ENCODE peak calls at places on chromosomes 7 and 10, in six cellular contexts. R is H9, N is NB4, O is HepG2, A is bronchial epithelial cell, X is MCF 10A. F is an unnamed sample.

GRCh38 chr7:158772916-158773315 is 56.4 kb downstream of the ESYT2 start:
- DNase-seq in N (no peak), X (no peak), A (no peak), O (no peak), R (no peak), F (no peak)

GRCh38 chr7:96277921-96278320 is 44.0 kb downstream of the SLC25A13 start:
- DNase-seq in N (no peak), O (no peak), A (no peak), X (no peak), R (no peak), F (no peak)

GRCh38 chr7:128724743-128725142 is 14.4 kb upstream of the CALU start:
- DNase-seq in O (no peak), R (no peak), A (no peak), X (no peak), N (no peak), F (no peak)

GRCh38 chr7:94410471-94411466 is 16.1 kb downstream of the COL1A2 start:
- DNase-seq in R (no peak), N (no peak), O (no peak), A (no peak), X (no peak), F (no peak)

GRCh38 chr10:52679117-52679516 is 93.5 kb downstream of the MBL2 start:
- DNase-seq in R (no peak), X (no peak), O (no peak), N (no peak), A (no peak), F (no peak)

GRCh38 chr10:104342941-104343411 is 4.7 kb upstream of the ITPRIP start:
- DNase-seq in A (no peak), O (peak; percentile 32), X (no peak), R (no peak), N (no peak), F (no peak)

GRCh38 chr10:47379901-47380300 is 4.2 kb downstream of the ZNF488 start:
- DNase-seq in A (no peak), X (no peak), R (peak; percentile 14), N (no peak), O (no peak), F (no peak)

GRCh38 chr7:151439855-151440798 is at the start of gene CRYGN:
- DNase-seq in N (no peak), A (no peak), X (no peak), R (peak; percentile 78), O (no peak), F (no peak)

GRCh38 chr7:80088705-80089104 is 45.9 kb upstream of the GNAI1 start:
- DNase-seq in N (no peak), O (no peak), X (peak; percentile 16), R (no peak), A (peak; percentile 78), F (peak; percentile 70)

GRCh38 chr7:43669286-43670081 is 59.8 kb downstream of the COA1 start:
- DNase-seq in A (no peak), R (peak; percentile 96), X (no peak), N (no peak), O (no peak), F (no peak)

GRCh38 chr7:154832557-154833138 is 170.3 kb downstream of the PAXIP1 start:
- DNase-seq in N (peak; percentile 65), A (no peak), X (peak; percentile 9), R (peak; percentile 55), O (peak; percentile 38), F (no peak)
- TF ChIP-seq CTCF in N (peak; percentile 47), A (no peak), X (peak; percentile 25), R (peak; percentile 63), O (peak; percentile 75), F (no peak)

GRCh38 chr10:65548046-65548445 is 1377.8 kb upstream of the LRRTM3 start:
- DNase-seq in R (no peak), O (no peak), A (no peak), X (no peak), N (no peak), F (no peak)

DNA sequence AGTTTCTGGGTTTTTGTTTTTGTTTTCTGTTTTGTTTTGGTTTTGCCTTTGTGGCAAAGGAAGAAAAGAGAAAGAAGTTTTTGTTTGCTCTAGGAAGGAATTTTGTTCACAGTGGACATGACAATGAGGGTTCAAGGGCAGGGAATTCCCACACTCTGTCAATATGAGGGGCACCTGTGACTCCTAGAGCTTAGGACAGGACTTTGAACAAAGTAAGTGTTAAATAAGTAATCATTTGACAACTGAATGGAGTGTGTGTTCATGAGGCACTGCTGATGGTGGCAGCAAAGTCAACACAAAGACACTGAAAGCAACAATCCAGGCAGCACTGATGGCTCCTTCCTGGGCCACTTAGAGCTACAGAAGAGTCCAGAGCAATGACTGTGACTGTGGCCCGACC is 1381.1 kb upstream of the LRRTM3 start:
- DNase-seq in X (no peak), O (peak; percentile 41), R (no peak), N (no peak), A (no peak), F (no peak)
- TF ChIP-seq CTCF in X (no peak), O (peak; percentile 52), R (no peak), N (no peak), A (no peak), F (no peak)

DNA sequence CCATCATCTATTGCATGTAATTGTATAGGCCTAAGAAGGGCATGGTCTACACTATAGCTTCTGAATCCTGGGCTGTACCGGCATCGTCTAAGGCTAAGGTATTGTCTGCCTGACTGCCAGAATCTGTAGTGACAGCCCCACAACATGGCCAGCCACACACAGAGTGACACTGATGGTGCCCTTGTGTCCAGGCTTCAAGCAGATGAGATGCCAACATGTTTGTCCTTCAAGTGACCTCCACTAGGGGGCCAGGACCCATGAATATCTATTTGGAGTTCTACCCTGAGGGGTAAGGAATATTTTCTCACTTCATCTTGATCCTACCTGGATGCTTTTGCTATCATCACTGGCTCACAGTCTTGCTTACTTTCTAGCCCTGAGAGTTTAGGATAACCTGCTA is 1.5 kb downstream of the CYP3A7 start:
- DNase-seq in R (peak; percentile 31), A (no peak), O (peak; percentile 42), X (no peak), N (peak; percentile 43), F (no peak)
- TF ChIP-seq CTCF in R (peak; percentile 66), A (no peak), O (peak; percentile 63), X (peak; percentile 28), N (peak; percentile 82), F (peak; percentile 26)

DNA sequence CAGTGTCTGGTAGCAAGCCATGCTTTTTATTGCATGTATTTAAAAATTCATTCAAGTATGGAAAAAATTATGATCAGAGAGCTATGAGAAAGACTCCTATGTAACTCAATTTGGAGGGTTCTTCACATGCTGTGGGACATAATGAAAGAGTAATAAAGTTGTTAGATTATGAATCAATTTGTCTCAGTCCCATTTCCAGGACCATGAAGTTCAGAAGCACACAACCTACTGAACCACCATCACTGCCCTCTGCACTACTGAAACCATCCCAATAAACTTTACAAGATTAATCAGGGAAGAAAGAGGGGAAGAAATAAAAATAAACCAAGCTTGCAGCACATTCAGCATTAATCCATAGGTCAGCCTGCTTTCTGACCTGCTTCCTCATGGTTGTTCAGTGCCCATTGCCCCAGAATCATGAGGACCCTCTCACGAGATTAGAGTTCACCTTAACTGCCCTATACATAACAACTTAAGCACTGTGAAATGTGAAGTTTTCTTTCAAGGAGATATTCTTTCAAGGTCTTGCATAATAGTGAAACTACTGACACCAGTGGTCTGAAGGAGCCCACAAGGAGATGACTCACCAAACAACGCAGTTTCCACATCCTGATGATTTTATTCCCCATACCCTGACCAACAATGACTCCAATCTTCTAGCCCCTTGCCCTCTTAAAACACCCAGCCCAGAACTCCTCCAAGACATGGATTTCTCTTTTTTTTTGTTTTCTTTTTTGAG is 171.5 kb upstream of the ADCY1 start:
- DNase-seq in X (peak; percentile 71), O (no peak), R (no peak), N (peak; percentile 99), A (peak; percentile 60), F (no peak)
- TF ChIP-seq CTCF in X (no peak), O (no peak), R (no peak), N (no peak), A (no peak), F (no peak)

GRCh38 chr10:6115411-6115800 is 26.6 kb downstream of the RBM17 start:
- DNase-seq in N (no peak), R (no peak), A (no peak), X (no peak), O (no peak), F (no peak)
- TF ChIP-seq CTCF in N (no peak), R (no peak), A (no peak), X (no peak), O (no peak), F (no peak)

DNA sequence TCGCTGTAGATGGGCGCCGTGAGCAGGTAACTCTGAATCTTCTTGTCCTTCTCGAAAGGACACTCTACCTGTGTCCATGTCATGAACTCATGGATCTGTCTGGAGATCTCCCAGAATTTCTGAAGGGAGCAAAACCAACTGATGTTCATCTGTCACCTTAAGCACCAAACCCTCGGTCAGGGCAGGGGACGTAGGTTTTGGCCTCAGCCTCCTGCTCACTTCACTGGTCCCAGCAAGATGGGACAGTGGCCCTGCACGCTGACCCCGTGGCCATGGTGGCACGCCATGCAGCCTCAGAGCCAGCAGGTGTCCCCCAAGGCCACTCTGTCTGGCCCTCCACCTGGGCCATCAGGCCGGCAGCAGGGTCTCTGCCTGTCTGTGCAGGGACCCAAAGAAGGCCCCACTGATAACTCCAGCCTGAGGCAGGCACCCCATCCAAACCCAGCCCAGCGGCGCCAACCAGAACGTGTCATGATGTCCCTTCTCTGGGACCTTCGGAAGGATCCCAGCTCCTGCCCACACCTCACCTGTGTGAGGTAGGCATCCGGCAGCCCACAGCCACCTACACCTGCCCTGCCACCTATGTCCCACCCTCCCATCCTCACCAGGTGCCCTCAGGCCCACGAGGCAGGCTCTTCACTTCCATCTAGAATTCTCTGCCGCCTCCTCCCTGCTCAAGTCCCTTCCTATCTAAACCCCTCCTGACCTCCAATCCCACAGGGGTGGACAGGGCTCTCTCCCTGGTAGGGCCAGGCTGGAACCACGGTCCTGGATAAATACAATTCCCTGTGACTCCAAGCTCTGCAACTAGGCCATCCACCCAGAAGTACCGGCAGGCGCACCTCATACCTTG is 59.0 kb downstream of the CSGALNACT2 start:
- DNase-seq in N (no peak), X (no peak), A (no peak), R (peak; percentile 28), O (no peak), F (no peak)
- TF ChIP-seq CTCF in N (no peak), X (no peak), A (no peak), R (peak; percentile 10), O (peak; percentile 61), F (no peak)

GRCh38 chr10:13483073-13483472 is 45.7 kb downstream of the BEND7 start:
- DNase-seq in O (no peak), X (no peak), R (no peak), A (no peak), N (no peak), F (no peak)

GRCh38 chr10:13485623-13486022 is 43.2 kb downstream of the BEND7 start:
- DNase-seq in O (no peak), N (no peak), X (peak; percentile 1), R (no peak), A (no peak), F (no peak)

GRCh38 chr10:13483951-13484350 is 44.9 kb downstream of the BEND7 start:
- DNase-seq in N (peak; percentile 0), X (no peak), A (no peak), O (no peak), R (no peak), F (no peak)

DNA sequence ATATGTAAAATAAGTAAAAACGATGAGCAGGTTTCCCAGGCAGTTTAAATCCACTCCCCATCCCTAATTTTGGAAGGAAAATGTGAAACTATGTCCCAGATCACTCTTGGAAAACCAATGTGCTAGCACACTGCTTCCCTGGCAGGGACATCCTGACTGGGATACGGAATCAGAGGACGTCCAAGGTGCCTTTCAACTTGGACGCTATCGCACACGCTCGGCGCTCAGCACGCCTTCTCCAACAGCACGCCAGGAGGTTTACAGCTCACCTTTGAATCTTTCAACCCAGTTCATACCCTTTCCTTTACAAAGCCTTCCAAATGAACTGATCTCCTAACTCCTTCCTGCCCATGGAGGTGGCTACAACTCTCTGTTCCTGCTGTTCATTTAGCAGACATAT is 47.1 kb downstream of the BEND7 start:
- DNase-seq in N (no peak), A (no peak), O (no peak), X (no peak), R (no peak), F (no peak)
- TF ChIP-seq CTCF in N (no peak), A (no peak), O (no peak), X (no peak), R (no peak), F (no peak)

F was measured in foreskin keratinocyte.